ENCODE peak calls at places on chromosomes 2 and 18, in five cellular contexts. B is A549, O is SK-N-SH, W is HepG2, A is GM23338. T is an unnamed sample.

GRCh38 chr2:54416166-54416798 is 39.8 kb upstream of the SPTBN1 start:
- DNase-seq in B (no peak), W (peak; percentile 56), A (no peak), O (no peak), T (no peak)

GRCh38 chr2:226977775-226978190 is 141.9 kb downstream of the RHBDD1 start:
- DNase-seq in W (no peak), O (peak; percentile 27), B (no peak), A (no peak), T (no peak)

GRCh38 chr2:57160976-57161375 is 885.6 kb upstream of the VRK2 start:
- DNase-seq in W (no peak), B (no peak), A (no peak), O (no peak), T (no peak)

GRCh38 chr2:237967463-237967871 is 653 bp downstream of the UBE2F start:
- DNase-seq in B (no peak), O (peak; percentile 72), A (peak; percentile 42), W (no peak), T (no peak)

GRCh38 chr18:10408131-10408530 is 46.3 kb upstream of the APCDD1 start:
- DNase-seq in A (no peak), W (no peak), B (no peak), O (no peak), T (no peak)

GRCh38 chr2:7905756-7906155 is 776.1 kb upstream of the ID2 start:
- DNase-seq in A (no peak), B (no peak), O (no peak), W (no peak), T (no peak)

GRCh38 chr2:143946436-143947385 is 573.2 kb downstream of the ZEB2 start:
- DNase-seq in W (no peak), B (no peak), A (no peak), O (no peak), T (no peak)

GRCh38 chr18:36583155-36583745 is 245.6 kb downstream of the TPGS2 start:
- DNase-seq in A (peak; percentile 93), B (no peak), O (no peak), W (no peak), T (no peak)

GRCh38 chr2:18063826-18064485 is 185.5 kb downstream of the KCNS3 start:
- DNase-seq in W (no peak), O (no peak), A (no peak), B (no peak), T (no peak)

GRCh38 chr2:152467677-152468406 is 132.9 kb downstream of the FMNL2 start:
- DNase-seq in B (no peak), W (no peak), A (no peak), O (no peak), T (no peak)
- H3K4me1 ChIP-seq in B (peaks cover 79% of the 10 kb centered on the region), W (peaks cover 98% of the 10 kb centered on the region), A (peaks cover 79% of the 10 kb centered on the region), O (no peaks in the 10 kb centered on the region), T (peaks cover 70% of the 10 kb centered on the region)

DNA sequence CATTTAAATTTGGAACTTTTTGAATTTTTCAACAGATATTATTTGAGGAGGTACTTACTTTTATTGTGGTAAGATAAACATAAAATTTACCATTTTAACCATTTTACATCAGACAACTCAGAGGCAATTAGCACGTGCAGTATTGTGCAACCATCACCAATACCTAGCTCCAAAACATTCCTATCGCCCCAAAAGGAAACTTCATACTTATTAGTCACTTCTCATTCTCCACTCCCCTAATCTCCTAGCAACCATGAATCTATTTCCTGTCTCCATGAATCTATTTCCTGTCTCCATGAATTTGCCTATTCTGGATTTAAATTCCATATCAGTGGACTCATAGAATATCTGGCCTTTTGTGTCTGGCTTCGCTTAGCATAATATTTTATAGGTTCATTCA is 69.9 kb upstream of the FAM136A start:
- DNase-seq in A (no peak), B (no peak), W (no peak), O (no peak), T (no peak)
- TF ChIP-seq REST in A (no peak), B (no peak), W (no peak), O (no peak), T (no peak)

GRCh38 chr2:160377204-160377995 is 116.2 kb downstream of the RBMS1 start:
- DNase-seq in O (no peak), B (no peak), W (no peak), A (peak; percentile 60), T (no peak)

GRCh38 chr2:160376576-160376975 is 117.0 kb downstream of the RBMS1 start:
- DNase-seq in A (peak; percentile 34), W (no peak), B (peak; percentile 79), O (no peak), T (no peak)

GRCh38 chr2:160373263-160374019 is 120.2 kb downstream of the RBMS1 start:
- DNase-seq in A (no peak), W (no peak), O (no peak), B (no peak), T (no peak)

GRCh38 chr2:160375802-160376469 is 117.7 kb downstream of the RBMS1 start:
- DNase-seq in W (no peak), A (no peak), O (no peak), B (peak; percentile 35), T (no peak)

DNA sequence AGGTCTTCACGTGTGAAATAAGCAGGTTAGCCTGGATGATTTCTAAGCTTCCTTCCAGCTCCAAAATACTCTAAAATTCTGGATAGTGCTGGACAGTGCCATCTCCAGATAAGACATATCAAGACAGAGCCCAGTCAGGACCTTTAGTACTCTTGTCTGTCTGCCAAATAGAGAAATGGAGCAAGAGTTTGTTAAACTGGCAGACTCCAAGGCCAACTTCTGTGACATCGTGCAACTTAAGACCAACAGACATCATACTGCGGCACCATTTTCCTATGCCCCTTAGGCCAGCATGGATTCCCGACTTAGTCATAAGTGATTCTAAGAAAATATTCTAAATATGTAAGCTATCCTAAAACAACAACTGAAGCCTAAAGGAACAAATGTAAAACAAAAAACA is 118.6 kb downstream of the RBMS1 start:
- DNase-seq in A (no peak), O (no peak), W (no peak), B (peak; percentile 49), T (no peak)
- H3K4me1 ChIP-seq in A (peaks cover 77% of the 10 kb centered on the region), O (peaks cover 79% of the 10 kb centered on the region), W (no peaks in the 10 kb centered on the region), B (peaks cover 96% of the 10 kb centered on the region), T (peaks cover 17% of the 10 kb centered on the region)

DNA sequence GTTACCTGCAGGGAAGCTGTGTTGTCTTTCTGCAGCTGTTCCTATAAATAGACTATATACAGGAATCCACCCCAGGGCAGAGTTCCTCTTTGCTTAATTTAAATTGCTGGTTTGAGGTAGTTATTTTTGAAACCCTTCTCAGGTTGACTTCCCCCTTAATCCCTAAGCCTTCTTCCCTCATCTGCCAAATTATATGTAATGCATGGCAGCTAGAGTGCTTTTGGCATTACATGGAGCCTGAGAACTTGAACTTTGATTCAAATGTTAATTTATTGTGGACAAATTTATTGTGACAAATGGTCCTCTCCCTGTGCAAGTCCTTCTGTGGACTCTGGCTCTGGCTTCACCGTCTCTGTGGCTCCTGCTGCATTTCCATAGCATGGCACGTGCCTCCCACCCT is 29.2 kb downstream of the MYO1B start:
- DNase-seq in W (no peak), B (no peak), A (no peak), O (no peak), T (no peak)
- TF ChIP-seq REST in W (no peak), B (no peak), A (no peak), O (no peak), T (no peak)

DNA sequence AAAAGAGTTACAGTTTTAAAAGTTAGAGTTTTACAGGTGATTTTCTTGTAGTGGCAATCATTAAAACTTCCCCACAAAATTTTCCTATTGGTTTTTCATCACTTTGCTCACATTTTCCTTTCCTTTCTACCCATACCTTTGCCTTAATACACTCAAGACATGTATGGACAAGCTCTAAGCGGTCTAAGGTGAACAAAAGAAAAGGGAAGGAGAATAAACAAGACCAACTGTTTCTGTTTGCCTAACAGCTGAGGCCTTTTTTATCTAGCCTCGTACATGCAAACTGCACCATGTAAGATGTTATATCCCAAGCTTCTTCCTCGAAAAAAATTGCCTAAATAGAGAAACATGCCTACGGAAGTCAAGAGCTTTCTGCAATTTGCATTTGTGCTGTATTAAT is 33.9 kb upstream of the TBC1D8 start:
- DNase-seq in W (no peak), A (no peak), O (no peak), B (no peak), T (no peak)
- H3K4me1 ChIP-seq in W (peaks cover 30% of the 10 kb centered on the region), A (peaks cover 15% of the 10 kb centered on the region), O (no peaks in the 10 kb centered on the region), B (no peaks in the 10 kb centered on the region), T (no peaks in the 10 kb centered on the region)

T was measured in Panc1.